ENCODE peak calls at places on chromosomes 7 and 10, in six cellular contexts. D is endothelial cell of umbilical vein; P is GM03348; X is HFFc6; E is activated gamma-delta T cell; F is stimulated activated naive CD8-positive, alpha-beta T cell treated with anti-CD3 and anti-CD28 coated beads, Interleukin-15, Interleukin-2, amounts not matched to agents 100 U/mL and 50 U/mL, for 24 hours. W is an unnamed sample.

GRCh38 chr7:15801565-15801964 is 115.1 kb upstream of the MEOX2 start:
- DNase-seq in D (peak), P (peak), X (peak), E (no peak), F (no peak), W (no peak)

GRCh38 chr10:95133997-95134396 is 60.0 kb upstream of the ACSM6 start:
- DNase-seq in D (no peak), P (no peak), X (no peak), E (no peak), F (no peak), W (no peak)

GRCh38 chr10:75375828-75376227 is 25.7 kb downstream of the ZNF503 start:
- DNase-seq in D (no peak), P (no peak), X (no peak), E (no peak), F (no peak), W (no peak)

GRCh38 chr10:102814873-102815661 is 22.1 kb downstream of the CYP17A1 start:
- DNase-seq in D (peak), P (no peak), X (no peak), E (no peak), F (no peak), W (no peak)

GRCh38 chr7:41134242-41134872 is 568.5 kb downstream of the INHBA start:
- DNase-seq in D (no peak), P (peak), X (peak), E (no peak), F (no peak), W (no peak)

GRCh38 chr10:112959207-112959838 is 9.3 kb downstream of the TCF7L2 start:
- DNase-seq in D (no peak), P (no peak), X (no peak), E (no peak), F (no peak), W (no peak)

GRCh38 chr10:99906470-99906869 is 103.3 kb downstream of the DNMBP start:
- DNase-seq in D (peak), P (peak), X (peak), E (no peak), F (no peak), W (no peak)

GRCh38 chr7:47875406-47875805 is 72.9 kb downstream of the PKD1L1 start:
- DNase-seq in D (no peak), P (no peak), X (no peak), E (no peak), F (no peak), W (no peak)

GRCh38 chr7:90178592-90179279 is 24.5 kb downstream of the STEAP1 start:
- DNase-seq in D (peak), P (peak), X (peak), E (no peak), F (peak), W (peak)

GRCh38 chr10:44647877-44648542 is 263.1 kb upstream of the CXCL12 start:
- DNase-seq in D (no peak), P (peak), X (peak), E (no peak), F (no peak), W (no peak)

GRCh38 chr7:5514440-5515035 is 90.9 kb upstream of the TNRC18 start:
- DNase-seq in D (no peak), P (no peak), X (no peak), E (no peak), F (no peak), W (no peak)

GRCh38 chr10:130968964-130969363 is 342.6 kb downstream of the TCERG1L start:
- DNase-seq in D (no peak), P (no peak), X (no peak), E (no peak), F (no peak), W (no peak)

GRCh38 chr7:24783731-24784130 is 26.5 kb upstream of the GSDME start:
- DNase-seq in D (no peak), P (no peak), X (no peak), E (no peak), F (no peak), W (no peak)

GRCh38 chr10:21758671-21759070 is 224.6 kb downstream of the MLLT10 start:
- DNase-seq in D (no peak), P (no peak), X (no peak), E (no peak), F (no peak), W (no peak)

GRCh38 chr10:15253951-15254807 is 85.7 kb upstream of the NMT2 start:
- DNase-seq in D (no peak), P (no peak), X (no peak), E (no peak), F (no peak), W (no peak)

GRCh38 chr7:135180122-135180521 is 9.6 kb upstream of the CYREN start:
- DNase-seq in D (no peak), P (no peak), X (no peak), E (no peak), F (no peak), W (no peak)

GRCh38 chr7:21944616-21945373 is 904 bp downstream of the CDCA7L start:
- DNase-seq in D (peak), P (no peak), X (no peak), E (no peak), F (peak), W (peak)

GRCh38 chr7:31134246-31135188 is 82.4 kb downstream of the ADCYAP1R1 start:
- DNase-seq in D (peak), P (peak), X (peak), E (no peak), F (peak), W (peak)

W was measured in activated naive CD8-positive, alpha-beta T cell treated with anti-CD3 and anti-CD28 coated beads for 36 hours.